ENCODE peak calls at places on chromosomes 6 and 20, in six cellular contexts. P is PC-3, X is left ventricle myocardium inferior, Q is foreskin fibroblast, N is psoas muscle, B is fibroblast of mammary gland. V is an unnamed sample.

GRCh38 chr6:80433010-80433665 is 326.7 kb downstream of the BCKDHB start:
- DNase-seq in P (no peak), X (no peak), Q (no peak), N (no peak), B (no peak), V (no peak)

GRCh38 chr6:124490123-124490522 is 472.1 kb upstream of the RNF217 start:
- DNase-seq in P (no peak), X (no peak), Q (no peak), N (no peak), B (no peak), V (no peak)

GRCh38 chr6:27139753-27140522 is 107.6 kb upstream of the PRSS16 start:
- DNase-seq in P (no peak), X (no peak), Q (no peak), N (no peak), B (no peak), V (no peak)

GRCh38 chr20:63152322-63153253 is 63.3 kb downstream of the YTHDF1 start:
- DNase-seq in P (no peak), X (no peak), Q (no peak), N (peak), B (no peak), V (peak)

GRCh38 chr6:157428418-157429202 is 47.6 kb downstream of the ZDHHC14 start:
- DNase-seq in P (peak), X (no peak), Q (no peak), N (no peak), B (peak), V (peak)

GRCh38 chr6:129593233-129593564 is 116.8 kb downstream of the ARHGAP18 start:
- DNase-seq in P (peak), X (no peak), Q (peak), N (no peak), B (peak), V (peak)

GRCh38 chr6:121794630-121795029 is 359.2 kb downstream of the GJA1 start:
- DNase-seq in P (peak), X (no peak), Q (peak), N (no peak), B (peak), V (no peak)

GRCh38 chr6:41056768-41057490 is 3.9 kb downstream of the APOBEC2 start:
- DNase-seq in P (no peak), X (no peak), Q (no peak), N (no peak), B (no peak), V (no peak)

GRCh38 chr20:32442630-32443029 is 84.5 kb downstream of the ASXL1 start:
- DNase-seq in P (no peak), X (no peak), Q (no peak), N (no peak), B (no peak), V (peak)

GRCh38 chr6:61809004-61809595 is 476.9 kb downstream of the KHDRBS2 start:
- DNase-seq in P (peak), X (no peak), Q (no peak), N (no peak), B (peak), V (peak)

GRCh38 chr6:1885576-1886003 is 275.9 kb downstream of the FOXC1 start:
- DNase-seq in P (no peak), X (no peak), Q (no peak), N (no peak), B (no peak), V (no peak)

GRCh38 chr6:44735631-44735963 is 348.1 kb downstream of the CDC5L start:
- DNase-seq in P (peak), X (no peak), Q (no peak), N (no peak), B (peak), V (no peak)

GRCh38 chr6:121549741-121550140 is 114.3 kb downstream of the GJA1 start:
- DNase-seq in P (peak), X (no peak), Q (peak), N (no peak), B (peak), V (no peak)

GRCh38 chr6:165701005-165701404 is 38.0 kb upstream of the PDE10A start:
- DNase-seq in P (no peak), X (no peak), Q (no peak), N (no peak), B (no peak), V (no peak)

GRCh38 chr6:110878751-110879539 is 4.4 kb downstream of the AMD1 start:
- DNase-seq in P (peak), X (no peak), Q (peak), N (no peak), B (peak), V (no peak)
- H3K4me3 ChIP-seq in P (peak), X (peak), Q (peak), N (peak), B (peak), V (no peak)

GRCh38 chr20:8589956-8590355 is 457.9 kb downstream of the PLCB1 start:
- DNase-seq in P (peak), X (no peak), Q (no peak), N (no peak), B (peak), V (no peak)
- H3K4me3 ChIP-seq in P (no peak), X (no peak), Q (no peak), N (no peak), B (no peak), V (no peak)

GRCh38 chr6:4459981-4460380 is 316.2 kb upstream of the CDYL start:
- DNase-seq in P (no peak), X (no peak), Q (no peak), N (no peak), B (no peak), V (no peak)

GRCh38 chr6:4460595-4461475 is 315.4 kb upstream of the CDYL start:
- DNase-seq in P (no peak), X (peak), Q (peak), N (peak), B (peak), V (no peak)

GRCh38 chr6:4464638-4465037 is 311.6 kb upstream of the CDYL start:
- DNase-seq in P (no peak), X (no peak), Q (no peak), N (no peak), B (no peak), V (no peak)

DNA sequence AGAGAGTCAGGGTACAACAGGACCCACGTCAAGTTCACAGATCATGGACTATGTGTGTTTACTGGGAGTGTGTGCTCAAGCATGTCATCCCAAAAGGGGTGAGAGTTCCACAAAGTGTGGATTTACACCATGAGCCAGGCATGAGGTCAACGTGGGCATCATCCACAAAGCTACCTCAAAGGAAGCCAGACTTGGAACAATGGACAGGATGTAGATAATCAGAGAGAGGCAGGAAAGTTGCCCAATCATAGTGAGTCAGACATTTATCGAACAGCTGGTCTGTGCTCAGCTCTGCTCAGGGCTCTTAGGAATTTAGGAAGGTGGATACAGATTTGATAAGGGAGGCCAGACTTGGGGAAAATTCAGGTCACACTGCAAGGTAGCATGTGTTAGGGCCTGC is 317.2 kb upstream of the CDYL start:
- DNase-seq in P (peak), X (no peak), Q (peak), N (no peak), B (peak), V (peak)
- H3K4me3 ChIP-seq in P (no peak), X (no peak), Q (no peak), N (no peak), B (no peak), V (no peak)

DNA sequence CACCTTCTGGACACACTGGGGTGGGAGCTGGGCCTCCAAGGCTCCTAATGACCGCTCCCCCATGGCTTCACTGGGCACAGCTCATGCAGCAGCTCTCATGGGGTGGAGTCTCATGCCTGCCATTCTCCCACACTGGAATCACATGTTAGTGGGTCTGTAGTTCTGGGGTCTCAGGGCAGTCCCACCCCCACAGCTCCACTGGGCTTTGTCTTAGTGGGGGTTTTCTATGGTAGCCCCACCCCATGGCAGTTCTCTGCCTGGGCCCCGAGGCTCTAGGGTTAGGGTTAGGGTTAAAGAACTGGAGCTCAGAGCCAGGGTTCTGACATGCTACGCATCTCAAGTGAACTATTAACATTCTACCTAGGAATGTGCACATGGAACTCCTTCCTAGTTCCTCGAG is 139.0 kb downstream of the PCSK2 start:
- DNase-seq in P (no peak), X (no peak), Q (no peak), N (no peak), B (no peak), V (no peak)
- H3K4me3 ChIP-seq in P (no peak), X (no peak), Q (no peak), N (no peak), B (no peak), V (no peak)

DNA sequence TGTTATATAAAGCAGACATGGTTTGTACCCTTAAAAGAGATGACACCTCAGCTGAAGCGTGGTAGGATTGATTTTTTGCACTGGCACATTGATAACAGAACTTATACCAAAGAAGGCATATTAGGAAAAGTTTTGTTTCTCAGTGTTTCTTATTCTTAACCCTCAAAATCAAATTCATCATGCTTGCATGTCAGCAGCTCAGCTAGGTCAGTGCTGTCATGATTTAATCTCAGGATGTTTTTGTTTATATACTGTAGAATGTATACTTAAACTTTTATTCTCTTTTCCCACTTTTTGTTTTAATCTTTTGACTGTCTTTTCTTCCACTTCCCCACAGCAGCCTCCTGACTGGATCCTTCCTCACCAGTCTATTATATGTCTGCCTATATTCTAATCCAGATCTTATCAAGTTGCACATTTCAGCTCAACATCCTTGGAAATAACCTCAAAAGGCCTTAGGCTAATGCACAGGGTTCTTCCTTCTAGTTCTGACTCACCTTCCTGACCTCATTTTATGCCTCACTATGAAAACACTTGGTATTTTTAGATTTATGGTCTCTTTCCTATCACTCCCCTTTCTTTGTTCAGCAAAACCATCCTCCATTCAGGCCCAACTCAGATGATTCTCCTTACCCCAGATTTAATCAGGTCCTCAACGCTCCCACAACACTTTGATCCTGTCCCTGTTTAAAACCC is 7.1 kb downstream of the HEBP2 start:
- DNase-seq in P (peak), X (no peak), Q (peak), N (no peak), B (peak), V (no peak)
- H3K4me3 ChIP-seq in P (no peak), X (no peak), Q (no peak), N (no peak), B (no peak), V (no peak)

GRCh38 chr6:108564178-108564577 is 3.5 kb downstream of the FOXO3 start:
- DNase-seq in P (peak), X (no peak), Q (peak), N (no peak), B (peak), V (no peak)
- H3K4me3 ChIP-seq in P (peak), X (peak), Q (peak), N (peak), B (peak), V (no peak)

GRCh38 chr6:47407295-47408281 is 70.0 kb upstream of the CD2AP start:
- DNase-seq in P (peak), X (no peak), Q (no peak), N (no peak), B (no peak), V (no peak)
- H3K4me3 ChIP-seq in P (no peak), X (no peak), Q (no peak), N (no peak), B (no peak), V (no peak)

GRCh38 chr6:75287424-75287823 is 2.8 kb upstream of the TMEM30A start:
- DNase-seq in P (no peak), X (no peak), Q (no peak), N (no peak), B (no peak), V (no peak)

GRCh38 chr6:75284285-75285155 is at the start of gene TMEM30A:
- DNase-seq in P (peak), X (peak), Q (peak), N (peak), B (peak), V (peak)

GRCh38 chr6:75286955-75287354 is 2.4 kb upstream of the TMEM30A start:
- DNase-seq in P (no peak), X (no peak), Q (no peak), N (no peak), B (no peak), V (no peak)

GRCh38 chr6:75283907-75284284 is 696 bp downstream of the TMEM30A start:
- DNase-seq in P (no peak), X (no peak), Q (no peak), N (no peak), B (no peak), V (no peak)

GRCh38 chr6:75285156-75285639 is 606 bp upstream of the TMEM30A start:
- DNase-seq in P (no peak), X (no peak), Q (no peak), N (no peak), B (no peak), V (no peak)
- H3K4me3 ChIP-seq in P (peak), X (peak), Q (peak), N (peak), B (peak), V (peak)

GRCh38 chr6:147660334-147661311 is 152.1 kb downstream of the SAMD5 start:
- DNase-seq in P (no peak), X (no peak), Q (no peak), N (no peak), B (no peak), V (no peak)

GRCh38 chr6:147667082-147667481 is 158.6 kb downstream of the SAMD5 start:
- DNase-seq in P (no peak), X (no peak), Q (no peak), N (no peak), B (no peak), V (no peak)

GRCh38 chr6:147662639-147663038 is 154.1 kb downstream of the SAMD5 start:
- DNase-seq in P (no peak), X (no peak), Q (no peak), N (no peak), B (no peak), V (no peak)

GRCh38 chr6:147666254-147666653 is 157.8 kb downstream of the SAMD5 start:
- DNase-seq in P (no peak), X (no peak), Q (peak), N (no peak), B (no peak), V (no peak)

DNA sequence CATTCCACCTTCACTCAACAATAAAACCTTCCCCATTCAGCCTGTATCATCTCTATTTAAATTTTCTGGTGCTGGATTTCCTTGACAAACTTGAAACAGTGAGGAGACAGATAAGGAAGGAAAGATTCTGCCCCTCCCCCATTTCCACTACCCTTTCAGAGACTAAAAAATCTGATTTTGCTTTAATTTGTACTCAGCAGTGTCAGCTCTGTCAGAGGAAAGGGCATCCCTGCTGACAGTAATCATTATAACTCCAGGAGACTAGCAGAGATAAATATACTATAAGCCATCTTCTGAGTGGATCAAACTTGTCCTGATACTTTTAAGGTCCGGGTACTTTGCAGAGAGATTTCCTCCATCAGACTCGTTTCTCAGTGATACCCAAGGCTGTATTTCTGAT is 155.6 kb downstream of the SAMD5 start:
- DNase-seq in P (no peak), X (no peak), Q (no peak), N (no peak), B (no peak), V (no peak)
- H3K4me3 ChIP-seq in P (no peak), X (no peak), Q (no peak), N (no peak), B (no peak), V (no peak)

GRCh38 chr20:35738410-35739179 is 3.5 kb downstream of the RBM39 start:
- DNase-seq in P (no peak), X (no peak), Q (no peak), N (no peak), B (no peak), V (no peak)

GRCh38 chr20:35742741-35743523 is 872 bp upstream of the RBM39 start:
- DNase-seq in P (no peak), X (no peak), Q (no peak), N (no peak), B (peak), V (no peak)

GRCh38 chr20:35739294-35740163 is 2.5 kb downstream of the RBM39 start:
- DNase-seq in P (peak), X (no peak), Q (peak), N (no peak), B (peak), V (peak)

GRCh38 chr20:35741892-35742740 is at the start of gene RBM39:
- DNase-seq in P (peak), X (peak), Q (peak), N (peak), B (peak), V (peak)

DNA sequence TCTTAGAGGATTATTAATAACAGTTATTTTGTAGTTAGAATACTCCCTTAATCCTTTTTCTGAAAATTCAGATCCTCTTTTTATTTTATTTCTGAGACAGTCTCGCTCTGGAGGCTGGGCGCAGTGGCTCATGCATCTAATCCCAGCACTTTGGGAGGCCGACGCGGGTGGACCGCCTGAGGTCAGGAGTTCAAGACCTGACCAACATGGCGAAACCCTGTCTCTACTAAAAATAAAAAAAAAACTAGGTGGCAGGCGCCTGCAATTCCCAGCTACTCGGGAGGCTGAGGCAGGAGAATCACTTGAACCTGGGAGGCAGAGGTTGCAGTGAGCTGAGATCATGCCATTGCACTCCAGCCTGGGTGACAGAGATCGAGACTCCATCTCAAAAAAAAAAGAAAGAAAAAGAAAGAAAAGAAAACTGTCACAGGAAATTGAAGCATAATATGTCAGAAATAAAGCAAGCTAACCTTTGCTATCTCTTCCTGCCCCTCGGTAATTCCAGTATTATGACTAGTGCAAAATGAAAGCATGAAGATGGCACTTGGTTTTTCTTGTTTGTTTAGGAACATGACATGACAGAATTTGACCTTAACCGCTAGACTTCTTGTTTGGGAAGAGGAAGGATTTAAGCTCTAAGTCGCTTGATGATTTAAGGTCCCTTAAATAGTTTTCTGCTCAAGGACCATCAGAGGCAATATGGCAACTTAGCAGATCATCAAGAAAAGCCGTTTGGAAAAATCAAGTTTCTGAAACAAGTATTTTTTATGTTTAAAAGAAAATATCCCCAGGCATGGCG is 1.8 kb upstream of the RBM39 start:
- DNase-seq in P (no peak), X (no peak), Q (no peak), N (no peak), B (no peak), V (no peak)
- H3K4me3 ChIP-seq in P (no peak), X (peak), Q (no peak), N (peak), B (no peak), V (no peak)